ENCODE peak calls at places on chromosomes 4 and X, in nine cellular contexts. G is PC-3, X is coronary artery, N is fibroblast of mammary gland, M is AG10803, F is cardiac muscle cell, P is transverse colon, Q is left ventricle myocardium inferior, A is fibroblast of pulmonary artery. H is an unnamed sample.

GRCh38 chrX:3143043-3143799 is 102.0 kb downstream of the ARSF start:
- DNase-seq in G (no peak), X (no peak), N (no peak), M (no peak), F (no peak), P (no peak), Q (no peak), A (no peak), H (no peak)

GRCh38 chr4:165922747-165923146 is 49.7 kb downstream of the TLL1 start:
- DNase-seq in G (no peak), X (no peak), N (no peak), M (no peak), F (no peak), P (no peak), Q (no peak), A (no peak), H (no peak)

GRCh38 chrX:69740317-69740716 is 124.4 kb downstream of the EDA start:
- DNase-seq in G (no peak), X (no peak), N (no peak), M (no peak), F (no peak), P (no peak), Q (no peak), A (no peak), H (no peak)

GRCh38 chr4:138178566-138178965 is 63.6 kb downstream of the SLC7A11 start:
- DNase-seq in G (peak), X (no peak), N (peak), M (no peak), F (peak), P (no peak), Q (no peak), A (peak), H (no peak)

GRCh38 chr4:81625422-81626417 is 154.0 kb upstream of the RASGEF1B start:
- DNase-seq in G (no peak), X (no peak), N (no peak), M (no peak), F (no peak), P (no peak), Q (no peak), A (no peak), H (no peak)

GRCh38 chr4:7159923-7160322 is 32.4 kb upstream of the SORCS2 start:
- DNase-seq in G (no peak), X (no peak), N (no peak), M (no peak), F (no peak), P (no peak), Q (no peak), A (no peak), H (no peak)

GRCh38 chrX:44267116-44267515 is 76.4 kb downstream of the EFHC2 start:
- DNase-seq in G (peak), X (no peak), N (no peak), M (no peak), F (no peak), P (no peak), Q (no peak), A (no peak), H (no peak)

GRCh38 chrX:38305971-38306370 is 21.3 kb downstream of the RPGR start:
- DNase-seq in G (no peak), X (no peak), N (peak), M (no peak), F (peak), P (no peak), Q (no peak), A (peak), H (no peak)

GRCh38 chr4:31189938-31190337 is 469.8 kb downstream of the PCDH7 start:
- DNase-seq in G (no peak), X (no peak), N (no peak), M (no peak), F (no peak), P (no peak), Q (no peak), A (no peak), H (no peak)

GRCh38 chr4:6772223-6772928 is 10.2 kb upstream of the KIAA0232 start:
- DNase-seq in G (peak), X (no peak), N (no peak), M (peak), F (no peak), P (peak), Q (no peak), A (no peak), H (no peak)

GRCh38 chr4:182144621-182145359 is 98.4 kb upstream of the TENM3 start:
- DNase-seq in G (no peak), X (no peak), N (peak), M (no peak), F (no peak), P (no peak), Q (no peak), A (peak), H (no peak)

GRCh38 chrX:15856580-15856979 is 2.0 kb upstream of the AP1S2 start:
- DNase-seq in G (no peak), X (no peak), N (no peak), M (no peak), F (no peak), P (no peak), Q (no peak), A (no peak), H (no peak)

GRCh38 chr4:71231073-71231752 is 107.6 kb upstream of the SLC4A4 start:
- DNase-seq in G (no peak), X (peak), N (peak), M (peak), F (peak), P (peak), Q (peak), A (peak), H (peak)

GRCh38 chr4:61500883-61501282 is 300.8 kb downstream of the ADGRL3 start:
- DNase-seq in G (peak), X (no peak), N (peak), M (no peak), F (peak), P (no peak), Q (no peak), A (peak), H (no peak)

GRCh38 chr4:1449475-1449832 is 43.2 kb upstream of the NKX1-1 start:
- DNase-seq in G (no peak), X (no peak), N (no peak), M (no peak), F (no peak), P (no peak), Q (no peak), A (no peak), H (no peak)

GRCh38 chr4:54110019-54110416 is 10.1 kb downstream of the GSX2 start:
- DNase-seq in G (no peak), X (no peak), N (no peak), M (no peak), F (no peak), P (no peak), Q (no peak), A (no peak), H (no peak)

GRCh38 chr4:54104907-54105306 is 4.9 kb downstream of the GSX2 start:
- DNase-seq in G (no peak), X (no peak), N (no peak), M (no peak), F (no peak), P (no peak), Q (no peak), A (no peak), H (no peak)

GRCh38 chr4:54107951-54108740 is 8.2 kb downstream of the GSX2 start:
- DNase-seq in G (no peak), X (no peak), N (no peak), M (no peak), F (no peak), P (no peak), Q (no peak), A (no peak), H (no peak)

DNA sequence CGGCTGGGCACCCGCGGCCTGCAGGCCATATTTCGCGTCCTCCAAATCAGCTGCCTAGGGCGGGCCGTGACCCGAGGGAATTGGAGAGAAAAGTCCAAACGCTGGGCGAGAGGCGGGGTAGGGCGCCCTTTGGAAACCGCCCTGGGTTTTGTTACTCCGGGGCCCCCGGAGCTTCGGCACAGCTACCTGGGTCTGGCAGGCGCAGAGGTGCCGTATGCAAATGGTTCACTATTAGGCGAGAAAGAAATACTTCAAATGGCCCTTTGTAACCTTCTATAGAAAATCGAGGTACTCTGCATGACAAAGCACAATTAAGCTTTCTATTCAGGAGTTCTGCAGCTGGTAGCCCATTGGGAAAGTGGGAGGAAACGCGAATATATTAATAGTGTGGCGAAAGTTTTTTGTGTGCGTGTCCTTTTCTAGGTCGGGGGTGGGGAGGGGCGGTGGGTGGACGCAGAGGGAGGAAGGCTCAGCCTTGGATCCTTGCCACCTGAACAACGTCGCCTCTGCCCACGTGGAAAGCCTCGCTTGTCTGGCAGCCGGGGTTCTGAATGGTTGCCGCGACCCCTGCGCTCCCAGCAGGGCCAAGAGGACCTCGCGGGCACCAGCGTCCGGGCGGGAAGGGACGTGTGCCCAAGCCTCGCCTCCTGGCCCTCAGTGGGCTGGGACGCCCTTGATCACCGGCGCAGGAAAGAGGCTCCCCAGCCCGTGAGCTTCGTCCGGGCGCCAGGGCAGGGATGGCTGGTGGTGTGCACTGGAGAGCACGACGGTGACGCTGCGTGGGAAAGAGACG is 9.5 kb downstream of the GSX2 start:
- DNase-seq in G (no peak), X (no peak), N (no peak), M (no peak), F (no peak), P (no peak), Q (no peak), A (no peak), H (no peak)
- H3K4me3 ChIP-seq in G (no peak), X (peak), N (no peak), M (no peak), F (no peak), P (no peak), Q (peak), A (no peak), H (no peak)

DNA sequence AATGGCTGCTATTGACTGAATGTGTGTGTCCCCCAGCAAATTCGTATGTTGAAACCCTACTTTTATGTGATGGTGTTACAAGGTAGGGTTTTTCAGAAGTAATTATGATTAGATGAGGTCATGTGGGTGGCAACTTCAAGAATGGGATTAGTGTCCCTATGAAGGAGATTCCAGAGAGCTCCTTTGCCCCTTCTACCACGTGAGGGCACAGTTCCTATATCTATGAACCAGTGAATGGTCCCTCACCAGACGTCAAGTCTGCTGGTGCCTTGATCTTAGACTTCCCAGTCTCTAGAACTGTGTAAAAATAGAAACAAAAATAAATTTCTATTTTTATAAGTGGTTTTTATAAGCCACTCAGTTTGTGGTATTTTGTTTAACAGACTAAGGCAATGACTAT is 1137.6 kb upstream of the IGFBP7 start:
- DNase-seq in G (peak), X (no peak), N (no peak), M (no peak), F (no peak), P (no peak), Q (no peak), A (peak), H (no peak)
- TF ChIP-seq CTCF in G (peak), X (no peak), N (no peak), M (no peak), F (no peak), P (no peak), Q (no peak), A (no peak), H (no peak)

GRCh38 chrX:136768469-136769084 is 12.2 kb downstream of the ARHGEF6 start:
- DNase-seq in G (peak), X (no peak), N (peak), M (peak), F (peak), P (peak), Q (peak), A (peak), H (peak)
- H3K4me3 ChIP-seq in G (peak), X (peak), N (no peak), M (no peak), F (no peak), P (no peak), Q (peak), A (no peak), H (no peak)

DNA sequence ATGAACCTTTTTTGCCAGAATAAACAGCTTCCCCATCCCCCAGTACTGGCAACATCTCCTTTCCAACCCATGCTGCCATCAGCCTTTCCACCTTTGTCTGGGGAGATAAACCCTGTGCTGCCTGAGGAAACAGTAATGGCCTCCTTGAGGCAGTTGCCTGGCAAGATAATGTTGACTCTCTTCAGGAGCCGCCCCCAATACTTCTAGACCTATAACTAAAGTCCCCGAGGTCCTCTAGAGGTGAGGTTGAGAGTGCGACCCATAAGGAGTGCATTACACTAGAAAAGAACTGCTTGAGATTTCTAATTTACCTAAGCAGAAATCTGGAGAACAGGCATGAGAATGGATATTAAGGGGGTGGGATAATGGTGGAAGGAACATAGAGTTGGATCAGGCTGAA is 963.2 kb upstream of the PCDH7 start:
- DNase-seq in G (peak), X (no peak), N (no peak), M (no peak), F (no peak), P (no peak), Q (no peak), A (no peak), H (no peak)
- TF ChIP-seq CTCF in G (peak), X (no peak), N (no peak), M (no peak), F (no peak), P (no peak), Q (no peak), A (no peak), H (no peak)

DNA sequence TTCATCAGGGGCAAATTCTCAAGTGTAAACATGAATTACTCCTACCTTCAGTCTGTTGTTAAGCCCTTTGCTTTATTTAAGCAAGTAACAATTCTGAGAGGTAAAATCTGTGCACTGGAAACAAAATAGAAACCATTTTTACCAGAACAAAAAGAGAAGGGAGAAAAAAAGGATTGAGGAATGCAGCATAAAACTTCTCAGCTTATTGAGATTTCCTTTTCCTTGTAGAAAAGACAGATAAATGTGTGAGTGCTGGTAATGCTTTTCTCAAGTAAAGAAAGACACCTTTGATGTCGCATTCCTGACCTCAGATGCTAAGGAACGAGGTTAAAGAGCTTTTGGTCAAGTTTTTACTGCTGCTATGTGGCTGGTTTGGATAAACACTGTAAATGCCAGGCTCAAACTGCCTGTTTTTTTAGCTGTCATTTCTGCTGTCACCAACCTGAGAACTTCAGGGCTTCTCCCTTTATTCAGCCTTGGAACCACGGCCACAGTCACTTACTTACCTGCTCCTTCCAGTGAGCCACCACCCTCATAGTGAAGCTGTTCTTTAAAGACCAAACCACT is 153.0 kb upstream of the ANK2 start:
- DNase-seq in G (no peak), X (no peak), N (no peak), M (no peak), F (no peak), P (no peak), Q (no peak), A (no peak), H (no peak)
- H3K4me3 ChIP-seq in G (no peak), X (peak), N (no peak), M (no peak), F (no peak), P (no peak), Q (no peak), A (no peak), H (no peak)

DNA sequence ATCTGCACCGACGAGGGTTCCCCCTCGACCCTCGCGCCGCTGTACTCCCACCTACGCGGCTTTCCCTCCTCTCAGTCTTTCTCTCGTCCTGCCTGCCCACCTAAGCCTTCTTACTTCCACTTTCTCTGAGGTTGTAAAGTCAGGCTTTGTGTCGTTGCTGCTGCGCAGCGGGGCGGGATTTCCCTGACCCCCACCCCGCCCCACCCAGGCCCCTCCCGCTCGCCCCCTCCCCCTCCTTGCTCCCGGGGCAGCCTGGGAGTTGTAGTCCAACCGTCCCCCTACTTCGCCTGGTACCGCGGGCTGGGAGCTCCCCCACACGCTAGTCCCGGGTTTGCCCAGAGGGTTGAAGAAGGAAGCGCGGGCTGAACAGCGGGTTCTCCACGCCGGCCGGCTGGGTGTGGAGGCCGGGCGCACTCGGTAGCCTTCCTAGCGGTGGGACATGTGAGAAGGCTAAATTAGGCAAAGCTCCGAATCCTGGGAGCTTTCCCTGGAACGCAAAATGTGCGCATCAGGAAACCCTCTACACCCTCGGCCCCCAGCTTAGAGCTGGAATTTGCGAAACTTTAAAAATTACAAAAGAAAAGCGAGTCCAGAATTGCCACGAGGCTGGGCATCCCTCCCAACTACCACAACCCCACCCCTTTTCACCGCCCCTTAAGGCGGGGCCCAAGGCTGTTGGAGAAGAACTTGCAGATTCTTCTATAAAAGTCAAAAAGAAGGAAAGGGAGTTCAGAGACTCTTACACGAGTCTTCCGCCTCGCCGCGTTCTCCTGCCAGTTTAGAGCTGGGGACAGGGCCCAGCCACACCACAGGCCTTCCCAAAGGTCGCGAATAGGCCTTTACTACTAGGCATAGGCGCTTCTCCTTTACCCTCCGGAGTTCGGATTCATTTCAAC is at the start of gene ATP11C:
- DNase-seq in G (peak), X (peak), N (peak), M (peak), F (peak), P (peak), Q (peak), A (peak), H (peak)
- TF ChIP-seq CTCF in G (no peak), X (no peak), N (no peak), M (no peak), F (no peak), P (no peak), Q (no peak), A (no peak), H (no peak)

DNA sequence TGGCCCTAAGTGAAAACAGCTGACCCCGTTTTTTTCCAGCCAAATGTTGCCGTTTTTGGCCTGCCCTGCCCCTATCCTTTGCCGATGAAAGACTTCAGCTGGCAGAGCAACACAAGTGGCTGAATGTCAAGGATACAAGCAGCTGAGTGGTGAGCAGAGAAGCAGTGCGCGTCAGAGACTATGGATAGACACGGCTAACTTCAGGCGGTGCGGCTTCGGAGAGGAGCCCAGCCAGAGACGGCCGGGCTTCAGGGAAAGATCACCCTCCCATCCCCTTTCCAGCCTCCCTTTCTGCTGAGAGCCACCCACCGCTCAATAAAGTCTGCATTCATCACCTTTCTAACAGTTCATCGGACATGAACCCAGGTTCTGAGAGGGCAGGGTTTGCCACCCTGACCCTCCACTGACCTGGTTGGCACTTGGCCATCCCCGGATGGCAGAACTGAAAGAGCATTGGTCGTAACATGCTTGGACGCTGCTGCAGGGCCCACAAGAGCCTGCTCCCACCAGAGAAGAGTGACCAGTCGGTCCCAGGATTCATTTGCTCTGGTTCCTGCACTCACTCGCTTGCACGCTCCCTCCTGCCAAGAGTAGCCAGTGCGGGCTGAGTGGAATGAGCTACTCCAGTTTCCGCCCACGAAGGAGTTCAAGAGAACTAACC is 125.8 kb downstream of the PPEF1 start:
- DNase-seq in G (no peak), X (peak), N (peak), M (peak), F (peak), P (no peak), Q (peak), A (peak), H (no peak)
- H3K4me3 ChIP-seq in G (no peak), X (peak), N (peak), M (peak), F (no peak), P (no peak), Q (peak), A (no peak), H (no peak)

GRCh38 chr4:155026715-155027114 is 181.7 kb upstream of the NPY2R start:
- DNase-seq in G (no peak), X (no peak), N (peak), M (no peak), F (peak), P (no peak), Q (no peak), A (peak), H (no peak)

GRCh38 chr4:155025762-155026457 is 182.5 kb upstream of the NPY2R start:
- DNase-seq in G (peak), X (no peak), N (peak), M (no peak), F (peak), P (peak), Q (peak), A (peak), H (no peak)
- TF ChIP-seq CTCF in G (peak), X (no peak), N (peak), M (peak), F (peak), P (peak), Q (peak), A (peak), H (no peak)